ENCODE peak calls at places on chromosomes 12 and 14, in five cellular contexts. One of them, this sample, is unnamed.

GRCh38 chr14:38209572-38210159 is 2.0 kb downstream of the SSTR1 start:
- DNase-seq in suprapubic skin: no peak
- DNase-seq in breast epithelium: no peak
- DNase-seq in HCT116: no peak
- DNase-seq in HepG2: no peak
- DNase-seq in this sample: no peak

GRCh38 chr12:16555630-16556029 is 50.3 kb downstream of the LMO3 start:
- DNase-seq in suprapubic skin: no peak
- DNase-seq in breast epithelium: no peak
- DNase-seq in HCT116: no peak
- DNase-seq in HepG2: no peak
- DNase-seq in this sample: no peak

GRCh38 chr14:31118892-31119291 is 88.7 kb downstream of the HECTD1 start:
- DNase-seq in suprapubic skin: no peak
- DNase-seq in breast epithelium: no peak
- DNase-seq in HCT116: no peak
- DNase-seq in HepG2: no peak
- DNase-seq in this sample: no peak

GRCh38 chr14:55245657-55246268 is 25.5 kb upstream of the FBXO34 start:
- DNase-seq in suprapubic skin: no peak
- DNase-seq in breast epithelium: no peak
- DNase-seq in HCT116: peak; percentile 21
- DNase-seq in HepG2: peak; percentile 25
- DNase-seq in this sample: peak; percentile 16

GRCh38 chr12:29286081-29286800 is 94.7 kb downstream of the ERGIC2 start:
- DNase-seq in suprapubic skin: no peak
- DNase-seq in breast epithelium: no peak
- DNase-seq in HCT116: no peak
- DNase-seq in HepG2: no peak
- DNase-seq in this sample: no peak

GRCh38 chr14:75849496-75849895 is 132.3 kb downstream of the TGFB3 start:
- DNase-seq in suprapubic skin: no peak
- DNase-seq in breast epithelium: no peak
- DNase-seq in HCT116: no peak
- DNase-seq in HepG2: no peak
- DNase-seq in this sample: no peak

GRCh38 chr14:101196795-101197590 is 293.5 kb upstream of the RTL1 start:
- DNase-seq in suprapubic skin: peak; percentile 80
- DNase-seq in breast epithelium: peak; percentile 48
- DNase-seq in HCT116: no peak
- DNase-seq in HepG2: no peak
- DNase-seq in this sample: no peak

GRCh38 chr12:58966939-58967338 is 46.6 kb upstream of the LRIG3 start:
- DNase-seq in suprapubic skin: no peak
- DNase-seq in breast epithelium: no peak
- DNase-seq in HCT116: no peak
- DNase-seq in HepG2: no peak
- DNase-seq in this sample: no peak

GRCh38 chr12:49086116-49086515 is 8.5 kb downstream of the DHH start:
- DNase-seq in suprapubic skin: no peak
- DNase-seq in breast epithelium: no peak
- DNase-seq in HCT116: no peak
- DNase-seq in HepG2: no peak
- DNase-seq in this sample: no peak

GRCh38 chr12:49091056-49091835 is 3.4 kb downstream of the DHH start:
- DNase-seq in suprapubic skin: no peak
- DNase-seq in breast epithelium: no peak
- DNase-seq in HCT116: no peak
- DNase-seq in HepG2: no peak
- DNase-seq in this sample: no peak

GRCh38 chr12:49088932-49089330 is 5.7 kb downstream of the DHH start:
- DNase-seq in suprapubic skin: no peak
- DNase-seq in breast epithelium: no peak
- DNase-seq in HCT116: no peak
- DNase-seq in HepG2: no peak
- DNase-seq in this sample: no peak

GRCh38 chr12:49089831-49090773 is 4.5 kb downstream of the DHH start:
- DNase-seq in suprapubic skin: no peak
- DNase-seq in breast epithelium: no peak
- DNase-seq in HCT116: no peak
- DNase-seq in HepG2: no peak
- DNase-seq in this sample: no peak

GRCh38 chr12:49088190-49088931 is 6.2 kb downstream of the DHH start:
- DNase-seq in suprapubic skin: no peak
- DNase-seq in breast epithelium: no peak
- DNase-seq in HCT116: peak; percentile 94
- DNase-seq in HepG2: peak; percentile 73
- DNase-seq in this sample: no peak
- TF ChIP-seq POLR2AphosphoS5 in suprapubic skin: no peak
- TF ChIP-seq POLR2AphosphoS5 in breast epithelium: no peak
- TF ChIP-seq POLR2AphosphoS5 in HCT116: peak; percentile 43
- TF ChIP-seq POLR2AphosphoS5 in HepG2: no peak
- TF ChIP-seq POLR2AphosphoS5 in this sample: no peak

GRCh38 chr14:52021971-52022600 is 32.7 kb downstream of the RTRAF start:
- DNase-seq in suprapubic skin: no peak
- DNase-seq in breast epithelium: no peak
- DNase-seq in HCT116: no peak
- DNase-seq in HepG2: no peak
- DNase-seq in this sample: peak; percentile 33
- TF ChIP-seq POLR2A in suprapubic skin: no peak
- TF ChIP-seq POLR2A in breast epithelium: no peak
- TF ChIP-seq POLR2A in HCT116: no peak
- TF ChIP-seq POLR2A in HepG2: no peak
- TF ChIP-seq POLR2A in this sample: no peak

DNA sequence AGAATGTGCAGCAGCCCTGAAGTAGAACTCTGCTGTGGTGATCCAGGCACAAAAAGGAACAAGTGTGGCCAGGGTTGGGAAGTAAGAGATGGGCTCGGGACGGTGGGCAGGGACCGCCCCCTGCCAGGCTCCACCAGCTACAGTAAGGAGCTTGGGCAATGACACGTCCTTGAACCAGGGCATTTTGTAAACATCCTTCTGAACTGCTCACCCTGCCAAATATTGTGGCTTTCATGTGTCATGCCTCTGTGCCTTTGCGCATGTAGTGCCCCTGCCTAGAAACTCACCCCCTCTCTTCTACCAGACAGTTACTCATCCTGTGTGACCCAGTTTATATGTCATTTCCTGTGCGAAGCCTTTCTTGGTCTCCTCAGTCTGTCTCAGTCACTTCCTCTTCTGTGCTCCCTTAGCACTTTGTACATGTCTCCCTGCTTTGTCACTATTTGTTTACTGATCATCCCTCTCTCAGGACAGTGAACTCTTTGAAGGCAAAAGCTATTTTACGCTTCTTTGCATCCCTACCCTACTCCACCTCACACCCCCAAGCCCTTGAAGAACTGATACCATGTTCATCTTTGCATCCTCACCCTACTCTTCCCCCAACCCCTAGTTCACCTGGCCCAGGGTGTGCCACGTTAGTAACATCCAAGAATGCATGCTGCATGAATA is 108.9 kb upstream of the PLEKHG7 start:
- DNase-seq in suprapubic skin: no peak
- DNase-seq in breast epithelium: no peak
- DNase-seq in HCT116: no peak
- DNase-seq in HepG2: peak; percentile 54
- DNase-seq in this sample: peak; percentile 46
- TF ChIP-seq POLR2AphosphoS5 in suprapubic skin: no peak
- TF ChIP-seq POLR2AphosphoS5 in breast epithelium: no peak
- TF ChIP-seq POLR2AphosphoS5 in HCT116: no peak
- TF ChIP-seq POLR2AphosphoS5 in HepG2: no peak
- TF ChIP-seq POLR2AphosphoS5 in this sample: peak; percentile 18

GRCh38 chr12:56220611-56221232 is 1.0 kb downstream of the RNF41 start:
- DNase-seq in suprapubic skin: no peak
- DNase-seq in breast epithelium: no peak
- DNase-seq in HCT116: no peak
- DNase-seq in HepG2: no peak
- DNase-seq in this sample: no peak
- TF ChIP-seq POLR2A in suprapubic skin: no peak
- TF ChIP-seq POLR2A in breast epithelium: no peak
- TF ChIP-seq POLR2A in HCT116: no peak
- TF ChIP-seq POLR2A in HepG2: no peak
- TF ChIP-seq POLR2A in this sample: no peak

GRCh38 chr14:69171569-69171968 is 18.6 kb upstream of the DCAF5 start:
- DNase-seq in suprapubic skin: no peak
- DNase-seq in breast epithelium: no peak
- DNase-seq in HCT116: no peak
- DNase-seq in HepG2: no peak
- DNase-seq in this sample: no peak

GRCh38 chr14:69170848-69171247 is 17.9 kb upstream of the DCAF5 start:
- DNase-seq in suprapubic skin: no peak
- DNase-seq in breast epithelium: no peak
- DNase-seq in HCT116: no peak
- DNase-seq in HepG2: no peak
- DNase-seq in this sample: no peak

GRCh38 chr14:69175130-69175529 is 16.2 kb upstream of the EXD2 start:
- DNase-seq in suprapubic skin: no peak
- DNase-seq in breast epithelium: no peak
- DNase-seq in HCT116: no peak
- DNase-seq in HepG2: no peak
- DNase-seq in this sample: no peak
- TF ChIP-seq POLR2AphosphoS5 in suprapubic skin: no peak
- TF ChIP-seq POLR2AphosphoS5 in breast epithelium: no peak
- TF ChIP-seq POLR2AphosphoS5 in HCT116: no peak
- TF ChIP-seq POLR2AphosphoS5 in HepG2: no peak
- TF ChIP-seq POLR2AphosphoS5 in this sample: no peak

GRCh38 chr12:53734425-53734824 is 7.2 kb upstream of the CALCOCO1 start:
- DNase-seq in suprapubic skin: no peak
- DNase-seq in breast epithelium: no peak
- DNase-seq in HCT116: no peak
- DNase-seq in HepG2: no peak
- DNase-seq in this sample: no peak
- TF ChIP-seq POLR2A in suprapubic skin: no peak
- TF ChIP-seq POLR2A in breast epithelium: no peak
- TF ChIP-seq POLR2A in HCT116: no peak
- TF ChIP-seq POLR2A in HepG2: no peak
- TF ChIP-seq POLR2A in this sample: no peak

This sample was measured in GM12891.